ENCODE peak calls at places on chromosomes 12 and 14, in eight cellular contexts. One of them, this sample, is unnamed. For H3K9me2, the result is how much of the 10 kb centered on the place peaks cover.

GRCh38 chr12:97173672-97174385 is 266.8 kb downstream of the NEDD1 start:
- DNase-seq in OCI-LY7: no peak
- DNase-seq in PC-9: no peak
- DNase-seq in GM23338: peak
- DNase-seq in PC-3: no peak
- DNase-seq in hepatocyte: no peak
- DNase-seq in HCT116: no peak
- DNase-seq in SK-N-SH: no peak
- DNase-seq in this sample: no peak

GRCh38 chr14:58272589-58273372 is 25.6 kb upstream of the ARID4A start:
- DNase-seq in OCI-LY7: peak
- DNase-seq in PC-9: no peak
- DNase-seq in GM23338: peak
- DNase-seq in PC-3: peak
- DNase-seq in hepatocyte: peak
- DNase-seq in HCT116: no peak
- DNase-seq in SK-N-SH: no peak
- DNase-seq in this sample: no peak

GRCh38 chr12:91685917-91686316 is 459.7 kb downstream of the BTG1 start:
- DNase-seq in OCI-LY7: no peak
- DNase-seq in PC-9: no peak
- DNase-seq in GM23338: no peak
- DNase-seq in PC-3: peak
- DNase-seq in hepatocyte: no peak
- DNase-seq in HCT116: peak
- DNase-seq in SK-N-SH: no peak
- DNase-seq in this sample: no peak

GRCh38 chr12:64814432-64814831 is 10.0 kb upstream of the TBC1D30 start:
- DNase-seq in OCI-LY7: no peak
- DNase-seq in PC-9: no peak
- DNase-seq in GM23338: no peak
- DNase-seq in PC-3: no peak
- DNase-seq in hepatocyte: no peak
- DNase-seq in HCT116: no peak
- DNase-seq in SK-N-SH: no peak
- DNase-seq in this sample: no peak

GRCh38 chr12:109987615-109988014 is 8.6 kb downstream of the GIT2 start:
- DNase-seq in OCI-LY7: no peak
- DNase-seq in PC-9: no peak
- DNase-seq in GM23338: no peak
- DNase-seq in PC-3: peak
- DNase-seq in hepatocyte: no peak
- DNase-seq in HCT116: no peak
- DNase-seq in SK-N-SH: no peak
- DNase-seq in this sample: no peak

GRCh38 chr14:90760591-90761316 is 55.5 kb downstream of the TTC7B start:
- DNase-seq in OCI-LY7: peak
- DNase-seq in PC-9: no peak
- DNase-seq in GM23338: peak
- DNase-seq in PC-3: peak
- DNase-seq in hepatocyte: peak
- DNase-seq in HCT116: no peak
- DNase-seq in SK-N-SH: peak
- DNase-seq in this sample: no peak

GRCh38 chr12:95481072-95481471 is 7.1 kb downstream of the METAP2 start:
- DNase-seq in OCI-LY7: no peak
- DNase-seq in PC-9: no peak
- DNase-seq in GM23338: no peak
- DNase-seq in PC-3: no peak
- DNase-seq in hepatocyte: no peak
- DNase-seq in HCT116: no peak
- DNase-seq in SK-N-SH: no peak
- DNase-seq in this sample: no peak

GRCh38 chr12:109718390-109718789 is 4.8 kb downstream of the FAM222A start:
- DNase-seq in OCI-LY7: no peak
- DNase-seq in PC-9: no peak
- DNase-seq in GM23338: peak
- DNase-seq in PC-3: no peak
- DNase-seq in hepatocyte: peak
- DNase-seq in HCT116: no peak
- DNase-seq in SK-N-SH: peak
- DNase-seq in this sample: no peak

GRCh38 chr12:27083861-27084271 is 1.5 kb upstream of the C12orf71 start:
- DNase-seq in OCI-LY7: no peak
- DNase-seq in PC-9: no peak
- DNase-seq in GM23338: peak
- DNase-seq in PC-3: no peak
- DNase-seq in hepatocyte: peak
- DNase-seq in HCT116: no peak
- DNase-seq in SK-N-SH: no peak
- DNase-seq in this sample: no peak

GRCh38 chr12:52980773-52981423 is 25.4 kb upstream of the EIF4B start:
- DNase-seq in OCI-LY7: peak
- DNase-seq in PC-9: peak
- DNase-seq in GM23338: peak
- DNase-seq in PC-3: peak
- DNase-seq in hepatocyte: peak
- DNase-seq in HCT116: peak
- DNase-seq in SK-N-SH: peak
- DNase-seq in this sample: peak

GRCh38 chr14:20684662-20685456 is 499 bp downstream of the RNASE4 start:
- DNase-seq in OCI-LY7: no peak
- DNase-seq in PC-9: no peak
- DNase-seq in GM23338: peak
- DNase-seq in PC-3: peak
- DNase-seq in hepatocyte: peak
- DNase-seq in HCT116: peak
- DNase-seq in SK-N-SH: no peak
- DNase-seq in this sample: no peak

GRCh38 chr12:57534250-57534649 is 11.6 kb downstream of the MBD6 start:
- DNase-seq in OCI-LY7: no peak
- DNase-seq in PC-9: no peak
- DNase-seq in GM23338: no peak
- DNase-seq in PC-3: no peak
- DNase-seq in hepatocyte: no peak
- DNase-seq in HCT116: no peak
- DNase-seq in SK-N-SH: no peak
- DNase-seq in this sample: no peak

GRCh38 chr14:81246561-81247270 is 26.0 kb upstream of the GTF2A1 start:
- DNase-seq in OCI-LY7: no peak
- DNase-seq in PC-9: no peak
- DNase-seq in GM23338: no peak
- DNase-seq in PC-3: peak
- DNase-seq in hepatocyte: no peak
- DNase-seq in HCT116: no peak
- DNase-seq in SK-N-SH: no peak
- DNase-seq in this sample: no peak

GRCh38 chr14:64208261-64208660 is 85.9 kb downstream of the ESR2 start:
- DNase-seq in OCI-LY7: no peak
- DNase-seq in PC-9: no peak
- DNase-seq in GM23338: no peak
- DNase-seq in PC-3: no peak
- DNase-seq in hepatocyte: no peak
- DNase-seq in HCT116: no peak
- DNase-seq in SK-N-SH: no peak
- DNase-seq in this sample: no peak

GRCh38 chr12:93870020-93870795 is 193.0 kb downstream of the CRADD start:
- DNase-seq in OCI-LY7: no peak
- DNase-seq in PC-9: no peak
- DNase-seq in GM23338: no peak
- DNase-seq in PC-3: no peak
- DNase-seq in hepatocyte: no peak
- DNase-seq in HCT116: no peak
- DNase-seq in SK-N-SH: no peak
- DNase-seq in this sample: no peak

GRCh38 chr12:15984097-15984800 is 73.1 kb downstream of the DERA start:
- DNase-seq in OCI-LY7: peak
- DNase-seq in PC-9: no peak
- DNase-seq in GM23338: no peak
- DNase-seq in PC-3: peak
- DNase-seq in hepatocyte: no peak
- DNase-seq in HCT116: no peak
- DNase-seq in SK-N-SH: no peak
- DNase-seq in this sample: no peak

DNA sequence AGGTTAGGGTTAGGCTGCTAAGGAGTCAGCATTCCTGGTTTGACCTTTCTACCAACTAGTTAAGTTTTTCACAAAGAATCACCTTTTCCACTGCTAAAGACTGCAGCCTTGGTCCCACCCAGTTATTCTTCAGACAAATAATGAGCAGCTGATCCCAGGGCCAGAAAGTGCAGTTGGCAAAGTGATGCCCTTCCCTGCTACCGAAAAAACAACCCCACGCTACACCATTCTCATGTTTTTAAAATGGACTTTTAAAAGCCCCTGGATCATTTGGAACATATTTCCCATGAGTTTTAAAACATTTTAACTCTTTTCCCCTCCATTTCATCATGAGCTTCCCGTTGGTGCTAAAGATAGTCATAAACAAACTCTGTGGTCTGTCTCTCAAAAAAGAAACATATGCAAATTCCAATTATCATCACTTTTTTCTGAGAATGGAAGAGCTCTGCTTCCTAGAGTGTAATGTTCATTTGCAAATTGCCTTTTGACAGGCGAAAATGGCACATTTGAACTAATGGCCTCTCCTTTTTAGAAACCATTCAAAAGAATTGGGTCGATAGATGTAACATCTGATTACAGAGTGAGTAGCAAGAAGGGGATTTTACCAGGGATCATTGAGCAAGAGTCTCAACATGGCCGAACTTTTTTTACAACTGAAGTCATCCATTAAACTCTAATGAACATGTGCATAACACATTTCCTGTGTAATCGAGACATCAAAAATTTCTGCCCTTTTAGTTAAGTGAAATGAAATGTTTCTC is 129.3 kb upstream of the RAP1B start:
- DNase-seq in OCI-LY7: no peak
- DNase-seq in PC-9: no peak
- DNase-seq in GM23338: no peak
- DNase-seq in PC-3: no peak
- DNase-seq in hepatocyte: no peak
- DNase-seq in HCT116: no peak
- DNase-seq in SK-N-SH: no peak
- DNase-seq in this sample: peak
- H3K27ac ChIP-seq in OCI-LY7: no peak
- H3K27ac ChIP-seq in PC-9: no peak
- H3K27ac ChIP-seq in GM23338: no peak
- H3K27ac ChIP-seq in PC-3: no peak
- H3K27ac ChIP-seq in hepatocyte: no peak
- H3K27ac ChIP-seq in HCT116: no peak
- H3K27ac ChIP-seq in SK-N-SH: no peak
- H3K27ac ChIP-seq in this sample: peak

GRCh38 chr12:49365542-49365941 is 1.7 kb upstream of the SPATS2 start:
- DNase-seq in OCI-LY7: no peak
- DNase-seq in PC-9: peak
- DNase-seq in GM23338: no peak
- DNase-seq in PC-3: peak
- DNase-seq in hepatocyte: no peak
- DNase-seq in HCT116: no peak
- DNase-seq in SK-N-SH: no peak
- DNase-seq in this sample: no peak
- H3K9me2 ChIP-seq in OCI-LY7: under half
- H3K9me2 ChIP-seq in PC-9: under half
- H3K9me2 ChIP-seq in GM23338: under half
- H3K9me2 ChIP-seq in PC-3: under half
- H3K9me2 ChIP-seq in hepatocyte: under half
- H3K9me2 ChIP-seq in HCT116: under half
- H3K9me2 ChIP-seq in SK-N-SH: under half
- H3K9me2 ChIP-seq in this sample: under half

GRCh38 chr14:86652512-86652911 is 1122.6 kb downstream of the FLRT2 start:
- DNase-seq in OCI-LY7: no peak
- DNase-seq in PC-9: no peak
- DNase-seq in GM23338: no peak
- DNase-seq in PC-3: no peak
- DNase-seq in hepatocyte: no peak
- DNase-seq in HCT116: no peak
- DNase-seq in SK-N-SH: no peak
- DNase-seq in this sample: no peak

GRCh38 chr14:86646125-86646524 is 1116.2 kb downstream of the FLRT2 start:
- DNase-seq in OCI-LY7: no peak
- DNase-seq in PC-9: no peak
- DNase-seq in GM23338: no peak
- DNase-seq in PC-3: no peak
- DNase-seq in hepatocyte: no peak
- DNase-seq in HCT116: no peak
- DNase-seq in SK-N-SH: no peak
- DNase-seq in this sample: no peak

GRCh38 chr14:86641310-86641709 is 1111.4 kb downstream of the FLRT2 start:
- DNase-seq in OCI-LY7: no peak
- DNase-seq in PC-9: no peak
- DNase-seq in GM23338: no peak
- DNase-seq in PC-3: no peak
- DNase-seq in hepatocyte: no peak
- DNase-seq in HCT116: no peak
- DNase-seq in SK-N-SH: no peak
- DNase-seq in this sample: no peak

GRCh38 chr14:86646688-86647687 is 1117.0 kb downstream of the FLRT2 start:
- DNase-seq in OCI-LY7: peak
- DNase-seq in PC-9: no peak
- DNase-seq in GM23338: peak
- DNase-seq in PC-3: peak
- DNase-seq in hepatocyte: no peak
- DNase-seq in HCT116: no peak
- DNase-seq in SK-N-SH: no peak
- DNase-seq in this sample: peak
- TF ChIP-seq CTCF in OCI-LY7: peak
- TF ChIP-seq CTCF in PC-9: no peak
- TF ChIP-seq CTCF in GM23338: peak
- TF ChIP-seq CTCF in PC-3: peak
- TF ChIP-seq CTCF in hepatocyte: no peak
- TF ChIP-seq CTCF in HCT116: peak
- TF ChIP-seq CTCF in SK-N-SH: peak
- TF ChIP-seq CTCF in this sample: peak

DNA sequence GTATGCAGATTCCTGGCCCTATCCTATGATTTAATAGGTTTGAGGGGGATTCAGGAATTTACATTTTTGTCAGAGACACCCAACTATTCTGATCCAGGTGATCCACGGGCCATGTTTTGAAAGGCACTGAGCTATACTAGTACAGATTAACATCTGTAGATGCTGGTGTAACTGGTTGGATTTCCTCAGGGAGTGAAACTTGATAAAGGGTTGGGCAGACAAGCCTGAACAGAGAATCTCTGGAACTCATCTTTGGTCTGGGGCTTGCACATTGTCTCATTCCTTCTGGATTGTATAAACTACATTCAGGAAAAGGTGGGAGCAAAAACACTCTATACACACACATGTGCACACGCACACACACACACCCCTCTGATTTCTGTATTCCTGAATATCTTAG is 104.7 kb downstream of the SLC38A1 start:
- DNase-seq in OCI-LY7: no peak
- DNase-seq in PC-9: no peak
- DNase-seq in GM23338: no peak
- DNase-seq in PC-3: no peak
- DNase-seq in hepatocyte: no peak
- DNase-seq in HCT116: no peak
- DNase-seq in SK-N-SH: no peak
- DNase-seq in this sample: no peak
- H3K27ac ChIP-seq in OCI-LY7: no peak
- H3K27ac ChIP-seq in PC-9: no peak
- H3K27ac ChIP-seq in GM23338: no peak
- H3K27ac ChIP-seq in PC-3: no peak
- H3K27ac ChIP-seq in hepatocyte: no peak
- H3K27ac ChIP-seq in HCT116: no peak
- H3K27ac ChIP-seq in SK-N-SH: peak
- H3K27ac ChIP-seq in this sample: no peak

GRCh38 chr12:119158004-119158776 is 20.5 kb upstream of the HSPB8 start:
- DNase-seq in OCI-LY7: no peak
- DNase-seq in PC-9: no peak
- DNase-seq in GM23338: no peak
- DNase-seq in PC-3: no peak
- DNase-seq in hepatocyte: no peak
- DNase-seq in HCT116: no peak
- DNase-seq in SK-N-SH: no peak
- DNase-seq in this sample: no peak
- H3K9me2 ChIP-seq in OCI-LY7: under half
- H3K9me2 ChIP-seq in PC-9: under half
- H3K9me2 ChIP-seq in GM23338: under half
- H3K9me2 ChIP-seq in PC-3: under half
- H3K9me2 ChIP-seq in hepatocyte: under half
- H3K9me2 ChIP-seq in HCT116: under half
- H3K9me2 ChIP-seq in SK-N-SH: under half
- H3K9me2 ChIP-seq in this sample: under half

This sample was measured in MM.1S.